ENCODE peak calls at places on chromosomes 5 and 9, in four cellular contexts. X, F, T and H are unnamed samples.

GRCh38 chr9:80134487-80134886 is 562.7 kb downstream of the TLE4 start:
- DNase-seq in F (no peak), T (no peak), X (no peak), H (no peak)

GRCh38 chr5:111628901-111629300 is 116.6 kb upstream of the STARD4 start:
- DNase-seq in F (no peak), X (peak), T (peak), H (no peak)

GRCh38 chr9:29422445-29422844 is 1849.2 kb upstream of the C9orf72 start:
- DNase-seq in T (no peak), X (no peak), F (no peak), H (no peak)

GRCh38 chr9:128913048-128913900 is 7.5 kb upstream of the PHYHD1 start:
- DNase-seq in F (no peak), T (no peak), X (no peak), H (no peak)

GRCh38 chr9:70392189-70392588 is 22.3 kb downstream of the KLF9 start:
- DNase-seq in F (no peak), X (no peak), T (no peak), H (no peak)

GRCh38 chr5:71973563-71973962 is 133.7 kb upstream of the MAP1B start:
- DNase-seq in F (no peak), X (no peak), T (no peak), H (no peak)

GRCh38 chr5:136506131-136506530 is 140.8 kb upstream of the TRPC7 start:
- DNase-seq in X (no peak), F (no peak), T (no peak), H (no peak)

GRCh38 chr9:135990468-135991429 is 29.6 kb upstream of the UBAC1 start:
- DNase-seq in T (peak), X (no peak), F (peak), H (no peak)

GRCh38 chr5:179559280-179560252 is 9.2 kb downstream of the RUFY1 start:
- DNase-seq in F (peak), T (peak), X (peak), H (peak)

DNA sequence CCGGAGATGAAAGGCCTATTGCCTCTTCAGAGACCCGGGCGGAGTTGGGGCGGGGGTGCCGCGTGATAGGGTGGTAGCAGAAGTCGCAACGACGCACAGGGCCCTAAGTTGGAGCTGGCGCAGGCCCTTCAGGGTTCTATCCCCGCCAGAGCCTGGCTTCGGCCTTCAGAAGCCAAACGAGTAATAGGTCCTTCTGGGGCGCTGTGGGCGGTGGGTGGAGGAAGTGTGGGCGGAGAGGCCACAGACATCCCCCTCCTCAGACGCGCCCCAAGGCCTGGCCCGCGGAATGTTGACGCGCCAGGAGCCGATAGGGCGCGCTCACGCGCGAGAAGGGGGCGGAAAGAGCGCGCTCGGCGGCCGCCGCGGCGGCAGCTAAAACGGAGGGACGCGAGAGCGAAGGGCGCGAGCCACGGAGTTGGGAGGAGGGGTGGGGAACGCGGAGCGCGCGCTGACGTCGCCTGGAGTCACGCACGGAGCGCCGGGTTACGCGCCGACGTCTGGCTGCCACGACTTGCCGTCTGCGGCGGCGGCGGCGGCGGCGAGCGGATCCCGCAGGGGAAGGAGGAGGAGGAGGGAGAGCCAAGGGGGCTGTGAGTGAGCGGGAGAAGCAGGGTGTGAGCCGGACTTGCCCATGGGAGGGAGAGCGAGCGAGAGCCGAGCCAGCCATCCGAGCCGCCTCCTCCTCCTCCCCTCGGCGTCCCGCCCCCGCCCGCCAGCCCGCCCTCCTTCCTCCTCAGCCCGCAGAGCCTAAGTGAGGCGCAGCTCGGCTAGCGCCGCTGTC is 6.4 kb upstream of the PURA start:
- DNase-seq in X (peak), F (peak), T (peak), H (peak)
- TF ChIP-seq CTCF in X (no peak), F (peak), T (peak), H (peak)

GRCh38 chr5:140292212-140293040 is 10.5 kb downstream of the PFDN1 start:
- DNase-seq in T (no peak), F (no peak), X (no peak), H (no peak)
- H3K4me3 ChIP-seq in T (no peak), F (no peak), X (no peak), H (no peak)

GRCh38 chr9:120877276-120878034 is 467 bp upstream of the PHF19 start:
- DNase-seq in F (peak), X (no peak), T (peak), H (no peak)
- TF ChIP-seq CTCF in F (peak), X (no peak), T (peak), H (peak)

GRCh38 chr9:92650839-92651621 is 18.9 kb downstream of the IPPK start:
- DNase-seq in X (peak), T (peak), F (peak), H (no peak)
- H3K4me3 ChIP-seq in X (no peak), T (no peak), F (no peak), H (no peak)

GRCh38 chr9:18253950-18254349 is 220.0 kb upstream of the ADAMTSL1 start:
- DNase-seq in X (no peak), F (no peak), T (no peak), H (no peak)

GRCh38 chr9:18245911-18246310 is 228.0 kb upstream of the ADAMTSL1 start:
- DNase-seq in T (peak), X (no peak), F (no peak), H (no peak)

GRCh38 chr9:18255158-18255629 is 218.8 kb upstream of the ADAMTSL1 start:
- DNase-seq in X (peak), F (peak), T (peak), H (peak)

GRCh38 chr9:18255747-18256146 is 218.2 kb upstream of the ADAMTSL1 start:
- DNase-seq in F (no peak), X (no peak), T (no peak), H (no peak)

GRCh38 chr9:18250051-18250450 is 223.9 kb upstream of the ADAMTSL1 start:
- DNase-seq in X (no peak), F (no peak), T (no peak), H (no peak)
- TF ChIP-seq CTCF in X (no peak), F (no peak), T (no peak), H (no peak)

GRCh38 chr9:125965421-125965820 is 218.2 kb downstream of the PBX3 start:
- DNase-seq in T (no peak), X (no peak), F (no peak), H (no peak)

GRCh38 chr9:125966456-125966855 is 219.3 kb downstream of the PBX3 start:
- DNase-seq in X (no peak), T (no peak), F (no peak), H (no peak)

GRCh38 chr9:125969462-125969861 is 222.3 kb downstream of the PBX3 start:
- DNase-seq in X (no peak), T (no peak), F (no peak), H (no peak)

GRCh38 chr9:125968975-125969374 is 221.8 kb downstream of the PBX3 start:
- DNase-seq in T (no peak), X (no peak), F (no peak), H (no peak)

DNA sequence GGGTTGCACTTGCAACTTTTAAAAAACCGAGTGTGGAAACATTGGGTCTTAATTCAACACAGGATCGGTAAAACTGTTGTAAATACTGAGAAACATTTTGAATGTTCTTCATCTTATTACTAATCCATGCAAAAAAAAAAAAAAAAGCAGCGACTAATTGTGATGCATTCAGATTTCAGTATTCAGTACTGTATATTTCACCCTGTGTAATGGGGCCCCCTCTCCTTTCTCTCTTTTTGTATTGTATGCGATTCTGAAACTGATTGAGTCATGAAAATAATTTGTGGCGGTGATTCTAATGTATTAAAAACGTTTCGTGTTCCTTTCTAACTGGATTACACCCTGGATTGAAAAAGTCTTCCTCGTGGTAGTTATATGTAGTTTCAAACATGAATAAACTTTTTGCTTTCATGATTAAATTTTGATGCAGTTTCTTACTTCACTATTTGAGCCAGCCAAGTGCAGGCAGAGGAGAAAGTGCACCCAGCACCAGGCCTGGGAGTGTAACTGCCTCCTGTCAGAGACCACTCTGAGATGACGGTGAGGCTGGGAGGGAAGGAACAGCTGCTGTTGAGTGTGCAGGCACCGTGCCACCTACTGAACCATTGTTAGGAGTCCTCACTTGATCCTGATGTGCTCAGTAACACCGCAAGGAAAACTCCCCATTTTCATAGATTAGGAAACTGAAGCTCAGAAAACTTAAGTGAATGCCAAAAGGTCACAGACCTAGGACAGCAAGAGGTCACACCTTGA is 220.0 kb downstream of the PBX3 start:
- DNase-seq in F (no peak), T (no peak), X (no peak), H (no peak)
- H3K4me3 ChIP-seq in F (no peak), T (no peak), X (no peak), H (no peak)